ENCODE peak calls at places on chromosomes 12 and 14, in five cellular contexts. R, U, D, J and N are unnamed samples.

GRCh38 chr14:54772451-54772881 is 130.2 kb downstream of the GCH1 start:
- DNase-seq in R (no peak), U (no peak), D (no peak), J (no peak), N (no peak)

GRCh38 chr14:31572955-31573354 is 11.8 kb downstream of the NUBPL start:
- DNase-seq in R (no peak), U (no peak), D (no peak), J (no peak), N (no peak)

GRCh38 chr14:55136868-55137785 is 8.1 kb downstream of the LGALS3 start:
- DNase-seq in R (no peak), U (peak; percentile 95), D (peak; percentile 89), J (no peak), N (peak; percentile 79)

GRCh38 chr14:61106627-61107147 is 125.6 kb downstream of the SLC38A6 start:
- DNase-seq in R (no peak), U (no peak), D (no peak), J (no peak), N (no peak)

GRCh38 chr14:69247691-69248440 is 12.1 kb upstream of the GALNT16 start:
- DNase-seq in R (no peak), U (no peak), D (peak; percentile 87), J (no peak), N (no peak)

GRCh38 chr14:105070760-105071137 is 5.5 kb upstream of the GPR132 start:
- DNase-seq in R (no peak), U (no peak), D (no peak), J (no peak), N (no peak)

GRCh38 chr12:108131035-108131434 is 1.9 kb downstream of the WSCD2 start:
- DNase-seq in R (no peak), U (no peak), D (no peak), J (no peak), N (no peak)

GRCh38 chr14:69610859-69611263 is 535 bp upstream of the SUSD6 start:
- DNase-seq in R (no peak), U (no peak), D (no peak), J (no peak), N (no peak)

GRCh38 chr14:90677484-90678045 is 138.7 kb downstream of the TTC7B start:
- DNase-seq in R (no peak), U (no peak), D (no peak), J (no peak), N (no peak)

GRCh38 chr14:100737526-100737925 is 10.8 kb downstream of the DLK1 start:
- DNase-seq in R (no peak), U (no peak), D (no peak), J (no peak), N (no peak)

GRCh38 chr12:44223736-44224135 is 387.9 kb downstream of the TMEM117 start:
- DNase-seq in R (no peak), U (no peak), D (no peak), J (no peak), N (no peak)

GRCh38 chr14:64889352-64889751 is 9.6 kb upstream of the SPTB start:
- DNase-seq in R (no peak), U (no peak), D (no peak), J (no peak), N (no peak)

GRCh38 chr14:90758959-90759358 is 57.3 kb downstream of the TTC7B start:
- DNase-seq in R (no peak), U (peak; percentile 64), D (peak; percentile 65), J (peak; percentile 76), N (peak; percentile 38)

GRCh38 chr14:20412876-20413784 is at the start of gene TEP1:
- DNase-seq in R (peak; percentile 91), U (peak; percentile 89), D (peak; percentile 87), J (peak; percentile 96), N (peak; percentile 90)

GRCh38 chr12:39627914-39628313 is 8.3 kb upstream of the ABCD2 start:
- DNase-seq in R (no peak), U (no peak), D (no peak), J (no peak), N (no peak)

GRCh38 chr14:89669209-89669608 is 252.2 kb upstream of the FOXN3 start:
- DNase-seq in R (no peak), U (peak; percentile 13), D (no peak), J (peak; percentile 51), N (no peak)

GRCh38 chr12:80041691-80042090 is 57.6 kb upstream of the OTOGL start:
- DNase-seq in R (no peak), U (no peak), D (no peak), J (no peak), N (no peak)

GRCh38 chr14:61476737-61477410 is 155.5 kb downstream of the PRKCH start:
- DNase-seq in R (no peak), U (peak; percentile 72), D (peak; percentile 65), J (no peak), N (peak; percentile 48)

GRCh38 chr14:105537580-105538474 is 11.4 kb downstream of the TMEM121 start:
- DNase-seq in R (peak; percentile 93), U (peak; percentile 54), D (no peak), J (peak; percentile 94), N (peak; percentile 78)

GRCh38 chr12:50041962-50042361 is 15.4 kb upstream of the ASIC1 start:
- DNase-seq in R (no peak), U (no peak), D (no peak), J (no peak), N (no peak)

GRCh38 chr14:20652996-20653975 is 11.8 kb upstream of the OR6S1 start:
- DNase-seq in R (no peak), U (no peak), D (no peak), J (peak; percentile 22), N (no peak)

GRCh38 chr14:64723691-64724577 is 19.7 kb downstream of the PLEKHG3 start:
- DNase-seq in R (peak; percentile 32), U (no peak), D (no peak), J (no peak), N (no peak)

GRCh38 chr12:106147956-106148355 is 9.2 kb upstream of the NUAK1 start:
- DNase-seq in R (peak; percentile 91), U (peak; percentile 85), D (no peak), J (peak; percentile 84), N (peak; percentile 84)

GRCh38 chr12:124385219-124385969 is 90.5 kb downstream of the RFLNA start:
- DNase-seq in R (no peak), U (no peak), D (peak; percentile 83), J (peak; percentile 80), N (no peak)

GRCh38 chr12:124386059-124386458 is 91.2 kb downstream of the RFLNA start:
- DNase-seq in R (no peak), U (peak; percentile 64), D (peak; percentile 46), J (no peak), N (no peak)

GRCh38 chr12:124383028-124383427 is 88.1 kb downstream of the RFLNA start:
- DNase-seq in R (no peak), U (no peak), D (no peak), J (peak; percentile 36), N (no peak)

GRCh38 chr12:124386661-124387509 is 92.0 kb downstream of the RFLNA start:
- DNase-seq in R (peak; percentile 73), U (no peak), D (peak; percentile 37), J (no peak), N (no peak)

DNA sequence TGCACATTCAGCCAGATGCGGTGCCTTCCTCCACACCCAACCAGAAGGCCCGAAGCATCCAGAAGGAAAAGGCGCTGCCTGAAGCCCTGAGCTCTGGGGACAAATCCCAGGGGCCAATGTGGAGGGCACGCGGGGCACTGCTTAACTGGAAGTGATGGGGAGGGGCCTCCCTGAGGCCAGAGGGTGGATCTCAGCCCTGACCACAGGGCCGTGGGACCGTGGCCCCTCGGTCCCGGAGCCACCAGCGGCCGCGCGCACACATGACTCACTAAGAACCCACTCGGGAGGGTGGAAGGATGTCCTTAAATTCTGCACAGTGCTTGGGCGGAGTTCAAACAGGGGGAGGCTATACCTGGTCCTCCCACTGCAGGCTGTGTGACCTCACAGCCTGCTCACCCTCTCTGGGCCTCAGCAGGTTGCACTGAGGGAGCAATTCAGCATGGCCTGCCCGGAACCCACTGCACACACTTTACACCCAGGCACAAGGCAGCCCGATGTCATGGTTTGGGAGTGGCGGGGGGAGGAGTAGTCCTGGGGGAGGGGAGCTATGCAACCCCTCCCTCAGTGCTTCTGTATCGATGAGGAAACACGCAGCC is 89.5 kb downstream of the RFLNA start:
- DNase-seq in R (no peak), U (no peak), D (no peak), J (peak; percentile 80), N (no peak)
- H3K36me3 ChIP-seq in R (peaks cover 10% of the 10 kb centered on the region), U (peaks cover 3% of the 10 kb centered on the region), D (no peaks in the 10 kb centered on the region), J (peaks cover 40% of the 10 kb centered on the region), N (peaks cover 38% of the 10 kb centered on the region)

GRCh38 chr12:22252057-22252456 is 82.5 kb downstream of the ST8SIA1 start:
- DNase-seq in R (no peak), U (no peak), D (no peak), J (no peak), N (no peak)

GRCh38 chr12:22250762-22251161 is 83.7 kb downstream of the ST8SIA1 start:
- DNase-seq in R (no peak), U (no peak), D (no peak), J (no peak), N (no peak)

GRCh38 chr12:22248079-22248478 is 86.4 kb downstream of the ST8SIA1 start:
- DNase-seq in R (no peak), U (no peak), D (no peak), J (no peak), N (no peak)

GRCh38 chr12:22246438-22246837 is 88.1 kb downstream of the ST8SIA1 start:
- DNase-seq in R (no peak), U (no peak), D (no peak), J (no peak), N (no peak)
- H3K36me3 ChIP-seq in R (no peaks in the 10 kb centered on the region), U (no peaks in the 10 kb centered on the region), D (no peaks in the 10 kb centered on the region), J (no peaks in the 10 kb centered on the region), N (no peaks in the 10 kb centered on the region)

GRCh38 chr12:26735249-26735639 is 97.8 kb downstream of the ITPR2 start:
- DNase-seq in R (no peak), U (no peak), D (no peak), J (no peak), N (no peak)

GRCh38 chr12:26734510-26735248 is 98.3 kb downstream of the ITPR2 start:
- DNase-seq in R (no peak), U (no peak), D (no peak), J (no peak), N (no peak)

GRCh38 chr12:26740348-26740747 is 92.6 kb downstream of the ITPR2 start:
- DNase-seq in R (no peak), U (no peak), D (no peak), J (no peak), N (no peak)

GRCh38 chr12:26736563-26737486 is 96.2 kb downstream of the ITPR2 start:
- DNase-seq in R (no peak), U (no peak), D (no peak), J (no peak), N (no peak)

GRCh38 chr12:26737487-26738030 is 95.4 kb downstream of the ITPR2 start:
- DNase-seq in R (no peak), U (no peak), D (no peak), J (no peak), N (no peak)
- H3K36me3 ChIP-seq in R (no peaks in the 10 kb centered on the region), U (no peaks in the 10 kb centered on the region), D (no peaks in the 10 kb centered on the region), J (no peaks in the 10 kb centered on the region), N (no peaks in the 10 kb centered on the region)

GRCh38 chr12:120540445-120540844 is 6.3 kb downstream of the RNF10 start:
- DNase-seq in R (no peak), U (no peak), D (no peak), J (no peak), N (no peak)

GRCh38 chr12:120538281-120539156 is 4.4 kb downstream of the RNF10 start:
- DNase-seq in R (no peak), U (peak; percentile 81), D (peak; percentile 39), J (no peak), N (peak; percentile 66)

GRCh38 chr12:120536064-120536791 is 2.1 kb downstream of the RNF10 start:
- DNase-seq in R (no peak), U (no peak), D (no peak), J (no peak), N (peak; percentile 34)

GRCh38 chr12:120542166-120542565 is 8.0 kb downstream of the RNF10 start:
- DNase-seq in R (no peak), U (no peak), D (no peak), J (no peak), N (no peak)

GRCh38 chr12:120539303-120539702 is 5.1 kb downstream of the RNF10 start:
- DNase-seq in R (no peak), U (no peak), D (no peak), J (no peak), N (no peak)
- H3K36me3 ChIP-seq in R (no peaks in the 10 kb centered on the region), U (no peaks in the 10 kb centered on the region), D (no peaks in the 10 kb centered on the region), J (no peaks in the 10 kb centered on the region), N (peaks cover 30% of the 10 kb centered on the region)